ENCODE peak calls at places on chromosomes 13 and 19, in five cellular contexts. J is GM12878, M is HepG2, I is K562, E is H1. O is an unnamed sample.

GRCh38 chr13:69331245-69331644 is 776.4 kb upstream of the ATXN8OS start:
- DNase-seq in J (no peak), M (no peak), I (peak), E (no peak), O (peak)

GRCh38 chr13:93505104-93505952 is 278.7 kb downstream of the GPC6 start:
- DNase-seq in J (no peak), M (peak), I (no peak), E (no peak), O (no peak)

GRCh38 chr13:99959127-99959529 is 12.4 kb downstream of the ZIC5 start:
- DNase-seq in J (no peak), M (no peak), I (no peak), E (no peak), O (no peak)

GRCh38 chr19:29708553-29709439 is 6.3 kb downstream of the C19orf12 start:
- DNase-seq in J (no peak), M (peak), I (no peak), E (no peak), O (no peak)

GRCh38 chr19:3855321-3855720 is 13.5 kb downstream of the ZFR2 start:
- DNase-seq in J (no peak), M (peak), I (no peak), E (no peak), O (no peak)

GRCh38 chr13:40220299-40220935 is 446.0 kb downstream of the FOXO1 start:
- DNase-seq in J (no peak), M (no peak), I (no peak), E (no peak), O (no peak)

GRCh38 chr13:40191186-40191980 is 475.1 kb downstream of the FOXO1 start:
- DNase-seq in J (no peak), M (no peak), I (no peak), E (no peak), O (no peak)

GRCh38 chr13:27269114-27269665 is 1.4 kb upstream of the RASL11A start:
- DNase-seq in J (no peak), M (no peak), I (no peak), E (no peak), O (no peak)

GRCh38 chr13:109427695-109428094 is 358.7 kb downstream of the IRS2 start:
- DNase-seq in J (no peak), M (no peak), I (no peak), E (no peak), O (no peak)

GRCh38 chr13:79522583-79522982 is 41.6 kb downstream of the NDFIP2 start:
- DNase-seq in J (peak), M (no peak), I (no peak), E (no peak), O (no peak)

GRCh38 chr13:33958964-33959363 is 141.0 kb downstream of the RFC3 start:
- DNase-seq in J (peak), M (no peak), I (no peak), E (no peak), O (no peak)

GRCh38 chr13:35699181-35699580 is 222.7 kb upstream of the MAB21L1 start:
- DNase-seq in J (no peak), M (no peak), I (no peak), E (no peak), O (no peak)

GRCh38 chr13:87893186-87893585 is 222.0 kb downstream of the SLITRK5 start:
- DNase-seq in J (no peak), M (no peak), I (no peak), E (no peak), O (no peak)

GRCh38 chr13:34321986-34322385 is 504.0 kb downstream of the RFC3 start:
- DNase-seq in J (no peak), M (no peak), I (no peak), E (no peak), O (no peak)

GRCh38 chr19:47203254-47203653 is 27.7 kb downstream of the BBC3 start:
- DNase-seq in J (no peak), M (no peak), I (no peak), E (no peak), O (no peak)

GRCh38 chr13:114309806-114310410 is 4.4 kb upstream of the CHAMP1 start:
- DNase-seq in J (no peak), M (no peak), I (no peak), E (no peak), O (no peak)

GRCh38 chr19:18759435-18760426 is 31.4 kb downstream of the COMP start:
- DNase-seq in J (no peak), M (no peak), I (no peak), E (no peak), O (no peak)

GRCh38 chr13:37029617-37030016 is 29.0 kb downstream of the EXOSC8 start:
- DNase-seq in J (no peak), M (no peak), I (no peak), E (no peak), O (peak)

GRCh38 chr13:60134376-60134775 is 29.4 kb downstream of the DIAPH3 start:
- DNase-seq in J (no peak), M (no peak), I (no peak), E (no peak), O (no peak)

GRCh38 chr19:45492627-45493470 is 4.0 kb downstream of the RTN2 start:
- DNase-seq in J (no peak), M (peak), I (peak), E (no peak), O (peak)

GRCh38 chr19:1445932-1446712 is 3.8 kb upstream of the APC2 start:
- DNase-seq in J (no peak), M (no peak), I (peak), E (no peak), O (peak)

GRCh38 chr19:51172223-51172622 is 30.1 kb downstream of the SIGLEC7 start:
- DNase-seq in J (no peak), M (no peak), I (no peak), E (no peak), O (no peak)

GRCh38 chr19:36674201-36674600 is 7.6 kb upstream of the ZNF461 start:
- DNase-seq in J (no peak), M (no peak), I (no peak), E (no peak), O (no peak)

GRCh38 chr19:2282062-2282861 is at the start of gene PEAK3:
- DNase-seq in J (no peak), M (no peak), I (peak), E (no peak), O (peak)

GRCh38 chr19:18110833-18111232 is 13.3 kb downstream of the MAST3 start:
- DNase-seq in J (no peak), M (no peak), I (no peak), E (no peak), O (no peak)

GRCh38 chr13:112434937-112435523 is 58.9 kb downstream of the SPACA7 start:
- DNase-seq in J (no peak), M (no peak), I (no peak), E (no peak), O (no peak)

GRCh38 chr13:67052550-67053237 is 177.4 kb downstream of the PCDH9 start:
- DNase-seq in J (no peak), M (no peak), I (no peak), E (no peak), O (no peak)

GRCh38 chr19:2441096-2441752 is 13.8 kb upstream of the TIMM13 start:
- DNase-seq in J (no peak), M (no peak), I (no peak), E (no peak), O (no peak)

GRCh38 chr13:32829676-32830091 is 186.5 kb upstream of the KL start:
- DNase-seq in J (no peak), M (no peak), I (no peak), E (peak), O (no peak)
- TF ChIP-seq MAX in J (no peak), M (no peak), I (no peak), E (peak), O (no peak)

GRCh38 chr13:105193026-105193425 is 1342.4 kb downstream of the EFNB2 start:
- DNase-seq in J (no peak), M (no peak), I (no peak), E (no peak), O (no peak)
- TF ChIP-seq GABPA in J (no peak), M (no peak), I (no peak), E (no peak), O (no peak)

GRCh38 chr13:44181938-44182337 is 191.7 kb upstream of the SERP2 start:
- DNase-seq in J (no peak), M (no peak), I (no peak), E (no peak), O (no peak)
- TF ChIP-seq CHD2 in J (no peak), M (no peak), I (no peak), E (no peak), O (no peak)

DNA sequence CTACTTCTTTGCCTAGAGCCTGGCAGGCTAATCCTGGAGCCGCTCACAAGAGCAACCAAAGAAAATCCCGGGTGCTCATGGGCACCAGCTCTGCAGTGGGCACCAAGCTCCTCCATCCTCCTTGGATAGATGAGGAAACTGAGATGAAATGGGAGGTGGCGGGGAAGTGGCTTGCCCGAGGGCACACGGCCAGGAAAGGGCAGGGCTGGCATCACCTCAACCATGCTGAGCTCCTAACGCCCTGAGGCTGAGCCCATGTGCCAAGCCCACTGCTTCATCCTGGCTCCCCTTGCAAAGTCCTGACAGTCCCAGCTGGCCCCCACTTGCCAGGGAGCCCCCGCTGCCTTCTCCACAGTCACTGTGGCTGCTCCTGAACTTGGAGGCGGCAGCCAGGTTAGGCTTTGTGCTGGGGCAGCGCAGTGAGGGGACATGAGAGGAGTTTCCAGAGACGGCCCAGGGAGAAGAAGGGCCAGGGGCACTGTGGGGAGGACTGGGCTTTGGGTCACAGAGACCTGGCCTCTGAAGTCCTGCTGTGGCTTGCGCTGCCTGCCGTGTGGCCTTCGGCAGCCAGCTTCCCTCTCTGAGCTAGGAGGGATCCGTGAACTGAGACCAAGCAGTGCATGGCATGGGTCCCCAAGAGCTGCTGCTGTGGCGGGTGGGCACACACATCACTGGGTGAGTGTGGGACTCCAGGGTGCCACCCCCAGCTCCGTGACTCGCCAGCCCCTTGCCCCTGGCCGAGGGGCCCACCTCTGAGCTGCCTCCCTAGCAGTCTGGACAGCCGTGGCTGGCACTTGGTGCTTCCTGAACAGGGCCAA is 17.5 kb downstream of the TMED1 start:
- DNase-seq in J (no peak), M (no peak), I (no peak), E (no peak), O (peak)
- TF ChIP-seq MAX in J (no peak), M (no peak), I (no peak), E (no peak), O (no peak)